ENCODE peak calls at places on chromosomes 5 and 9, in six cellular contexts. D is activated T-helper 1 cell treated with Interleukin-2 at 50 U/mL for 16 hours; L is stimulated activated CD4-positive, alpha-beta T cell treated with anti-CD3 and anti-CD28 coated beads, Interleukin-1b, Interleukin-23, amount 100 ng/mL, for 4 hours; E is caudate nucleus; R is T-helper 2 cell; U is GM23338. B is an unnamed sample.

GRCh38 chr9:134056483-134057310 is 11.1 kb downstream of the BRD3 start:
- DNase-seq in D (no peak), L (no peak), E (no peak), R (no peak), U (no peak), B (peak; percentile 33)

GRCh38 chr5:157540124-157540523 is 35.5 kb downstream of the ADAM19 start:
- DNase-seq in D (no peak), L (no peak), E (no peak), R (no peak), U (no peak), B (no peak)

GRCh38 chr9:73643379-73644013 is 491.8 kb downstream of the ANXA1 start:
- DNase-seq in D (no peak), L (no peak), E (no peak), R (no peak), U (no peak), B (no peak)

GRCh38 chr5:119515192-119515591 is 62.9 kb downstream of the HSD17B4 start:
- DNase-seq in D (no peak), L (no peak), E (no peak), R (no peak), U (no peak), B (no peak)

GRCh38 chr5:142235050-142235797 is 89.6 kb downstream of the SPRY4 start:
- DNase-seq in D (no peak), L (peak; percentile 10), E (no peak), R (no peak), U (peak; percentile 90), B (peak; percentile 89)

GRCh38 chr9:70257991-70258691 is 637 bp upstream of the SMC5 start:
- DNase-seq in D (no peak), L (no peak), E (peak; percentile 38), R (no peak), U (peak; percentile 70), B (peak; percentile 64)

GRCh38 chr9:4665357-4665756 is 923 bp downstream of the SPATA6L start:
- DNase-seq in D (no peak), L (no peak), E (no peak), R (no peak), U (no peak), B (no peak)

GRCh38 chr5:62460578-62460983 is 48.0 kb downstream of the IPO11 start:
- DNase-seq in D (no peak), L (no peak), E (no peak), R (no peak), U (peak; percentile 84), B (peak; percentile 28)

GRCh38 chr9:128384801-128385492 is 13.8 kb downstream of the URM1 start:
- DNase-seq in D (no peak), L (no peak), E (no peak), R (no peak), U (no peak), B (no peak)

GRCh38 chr5:108700928-108701327 is 46.8 kb upstream of the FER start:
- DNase-seq in D (no peak), L (no peak), E (no peak), R (no peak), U (no peak), B (no peak)

GRCh38 chr5:125491986-125492385 is 745.5 kb upstream of the ZNF608 start:
- DNase-seq in D (no peak), L (no peak), E (no peak), R (no peak), U (peak; percentile 56), B (peak; percentile 20)

GRCh38 chr9:97906236-97906831 is 16.0 kb downstream of the TRMO start:
- DNase-seq in D (peak; percentile 32), L (no peak), E (no peak), R (peak; percentile 72), U (no peak), B (no peak)

GRCh38 chr9:21559402-21560280 is 77.5 kb upstream of the IFNE start:
- DNase-seq in D (peak; percentile 38), L (peak; percentile 43), E (peak; percentile 2), R (peak; percentile 28), U (peak; percentile 83), B (peak; percentile 90)

GRCh38 chr9:20043035-20043434 is 254.2 kb upstream of the SLC24A2 start:
- DNase-seq in D (no peak), L (no peak), E (no peak), R (peak; percentile 2), U (no peak), B (no peak)

GRCh38 chr5:30438785-30439184 is 754.7 kb upstream of the CDH6 start:
- DNase-seq in D (no peak), L (no peak), E (no peak), R (no peak), U (peak; percentile 11), B (no peak)

GRCh38 chr9:85569988-85570387 is 171.8 kb downstream of the AGTPBP1 start:
- DNase-seq in D (no peak), L (no peak), E (no peak), R (no peak), U (no peak), B (no peak)

GRCh38 chr5:1181451-1182359 is 19.7 kb upstream of the SLC6A19 start:
- DNase-seq in D (no peak), L (no peak), E (no peak), R (no peak), U (no peak), B (no peak)